ENCODE peak calls at places on chromosomes 3 and 15, in six cellular contexts. Z, G, M, D, A and X are unnamed samples. For H3K4me1, the result is how much of the 10 kb centered on the place peaks cover.

GRCh38 chr3:98918586-98918985 is 17.1 kb upstream of the DCBLD2 start:
- DNase-seq in Z (no peak), G (no peak), M (no peak), D (no peak), A (no peak), X (no peak)

GRCh38 chr3:72548992-72549391 is 299.3 kb downstream of the SHQ1 start:
- DNase-seq in Z (no peak), G (no peak), M (no peak), D (no peak), A (no peak), X (no peak)

GRCh38 chr3:28349397-28350000 is 875 bp upstream of the AZI2 start:
- DNase-seq in Z (no peak), G (no peak), M (no peak), D (no peak), A (no peak), X (no peak)

GRCh38 chr15:42087926-42088800 is 6.2 kb downstream of the PLA2G4D start:
- DNase-seq in Z (no peak), G (no peak), M (no peak), D (no peak), A (no peak), X (no peak)

GRCh38 chr15:55267401-55268053 is 22.1 kb downstream of the RAB27A start:
- DNase-seq in Z (peak), G (no peak), M (peak), D (no peak), A (no peak), X (no peak)

GRCh38 chr15:91342091-91342490 is 242.0 kb downstream of the SV2B start:
- DNase-seq in Z (no peak), G (no peak), M (no peak), D (no peak), A (no peak), X (no peak)

GRCh38 chr3:4986175-4986610 is 7.0 kb downstream of the BHLHE40 start:
- DNase-seq in Z (no peak), G (no peak), M (no peak), D (no peak), A (no peak), X (no peak)

GRCh38 chr15:57703387-57703786 is 3.1 kb upstream of the POLR2M start:
- DNase-seq in Z (no peak), G (no peak), M (peak), D (no peak), A (no peak), X (no peak)

GRCh38 chr3:12706504-12707253 is 42.8 kb upstream of the RAF1 start:
- DNase-seq in Z (peak), G (peak), M (peak), D (peak), A (no peak), X (peak)

GRCh38 chr3:52752045-52752660 is 18.6 kb downstream of the NEK4 start:
- DNase-seq in Z (no peak), G (no peak), M (no peak), D (no peak), A (no peak), X (no peak)

GRCh38 chr15:99006904-99007495 is 592 bp downstream of the PGPEP1L start:
- DNase-seq in Z (no peak), G (no peak), M (no peak), D (no peak), A (no peak), X (no peak)

GRCh38 chr15:51771773-51772172 is 20.4 kb downstream of the TMOD2 start:
- DNase-seq in Z (no peak), G (no peak), M (peak), D (no peak), A (no peak), X (no peak)

GRCh38 chr3:187919018-187919417 is 173.8 kb upstream of the BCL6 start:
- DNase-seq in Z (no peak), G (no peak), M (no peak), D (no peak), A (no peak), X (no peak)

GRCh38 chr15:74773731-74774252 is 8.1 kb upstream of the CSK start:
- DNase-seq in Z (no peak), G (no peak), M (no peak), D (no peak), A (no peak), X (peak)

GRCh38 chr3:161672478-161672877 is 175.9 kb downstream of the OTOL1 start:
- DNase-seq in Z (no peak), G (no peak), M (no peak), D (no peak), A (no peak), X (no peak)

GRCh38 chr3:124768812-124769211 is 38.6 kb downstream of the UMPS start:
- DNase-seq in Z (no peak), G (no peak), M (no peak), D (no peak), A (no peak), X (no peak)

GRCh38 chr3:170344971-170345370 is 12.5 kb upstream of the SKIL start:
- DNase-seq in Z (no peak), G (no peak), M (peak), D (no peak), A (no peak), X (no peak)

GRCh38 chr3:58260261-58260731 is 22.7 kb downstream of the ABHD6 start:
- DNase-seq in Z (no peak), G (peak), M (no peak), D (no peak), A (no peak), X (no peak)

GRCh38 chr3:13473020-13473419 is 7.1 kb upstream of the HDAC11 start:
- DNase-seq in Z (no peak), G (no peak), M (no peak), D (no peak), A (no peak), X (no peak)

GRCh38 chr15:75840659-75841058 is 2.6 kb upstream of the UBE2Q2 start:
- DNase-seq in Z (no peak), G (no peak), M (peak), D (peak), A (no peak), X (peak)

GRCh38 chr3:171168086-171168485 is 141.6 kb upstream of the SLC2A2 start:
- DNase-seq in Z (no peak), G (no peak), M (no peak), D (no peak), A (no peak), X (peak)

GRCh38 chr15:92821491-92822116 is 78.5 kb upstream of the CHD2 start:
- DNase-seq in Z (no peak), G (no peak), M (no peak), D (no peak), A (no peak), X (no peak)

GRCh38 chr3:61093364-61093763 is 157.9 kb downstream of the FHIT start:
- DNase-seq in Z (no peak), G (no peak), M (no peak), D (no peak), A (no peak), X (no peak)

GRCh38 chr15:75067123-75067854 is 43.9 kb downstream of the PPCDC start:
- DNase-seq in Z (no peak), G (peak), M (peak), D (no peak), A (no peak), X (no peak)

GRCh38 chr3:88150371-88150770 is 612 bp downstream of the C3orf38 start:
- DNase-seq in Z (no peak), G (no peak), M (peak), D (no peak), A (no peak), X (no peak)

GRCh38 chr3:32837789-32838188 is 20.0 kb downstream of the TRIM71 start:
- DNase-seq in Z (no peak), G (no peak), M (no peak), D (no peak), A (no peak), X (no peak)

GRCh38 chr3:64647825-64648224 is 40.0 kb downstream of the ADAMTS9 start:
- DNase-seq in Z (no peak), G (no peak), M (no peak), D (no peak), A (no peak), X (peak)

GRCh38 chr3:50154476-50154839 is 666 bp upstream of the SEMA3F start:
- DNase-seq in Z (no peak), G (no peak), M (peak), D (no peak), A (no peak), X (peak)

GRCh38 chr3:14448756-14449728 is 46.6 kb downstream of the SLC6A6 start:
- DNase-seq in Z (no peak), G (no peak), M (no peak), D (no peak), A (no peak), X (no peak)

GRCh38 chr3:140922634-140923033 is 19.0 kb upstream of the SLC25A36 start:
- DNase-seq in Z (no peak), G (no peak), M (peak), D (no peak), A (no peak), X (no peak)

GRCh38 chr3:196332168-196332567 is 6.0 kb downstream of the TM4SF19 start:
- DNase-seq in Z (no peak), G (no peak), M (no peak), D (no peak), A (no peak), X (no peak)

DNA sequence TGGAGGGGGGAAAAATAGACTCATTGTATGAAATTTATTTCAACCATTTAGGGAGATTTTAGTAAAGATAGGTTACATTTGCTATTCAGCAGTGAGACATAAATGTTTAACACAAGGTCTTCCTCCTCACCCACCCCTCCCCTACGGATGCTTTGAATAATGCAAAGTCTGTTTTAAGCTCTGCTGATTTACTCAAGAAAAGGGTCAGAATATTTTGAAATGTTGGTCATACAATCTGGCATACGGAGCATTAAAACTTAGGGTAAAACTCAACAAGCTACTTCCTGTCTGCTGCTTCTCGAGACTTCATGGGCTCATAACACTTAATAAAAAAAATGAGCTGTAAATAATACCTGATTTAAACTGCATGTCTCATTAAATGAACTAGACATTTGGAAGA is 156.3 kb downstream of the WNT5A start:
- DNase-seq in Z (no peak), G (peak), M (no peak), D (no peak), A (no peak), X (no peak)
- H3K4me1 ChIP-seq in Z (under half), G (under half), M (under half), D (under half), A (under half), X (under half)

DNA sequence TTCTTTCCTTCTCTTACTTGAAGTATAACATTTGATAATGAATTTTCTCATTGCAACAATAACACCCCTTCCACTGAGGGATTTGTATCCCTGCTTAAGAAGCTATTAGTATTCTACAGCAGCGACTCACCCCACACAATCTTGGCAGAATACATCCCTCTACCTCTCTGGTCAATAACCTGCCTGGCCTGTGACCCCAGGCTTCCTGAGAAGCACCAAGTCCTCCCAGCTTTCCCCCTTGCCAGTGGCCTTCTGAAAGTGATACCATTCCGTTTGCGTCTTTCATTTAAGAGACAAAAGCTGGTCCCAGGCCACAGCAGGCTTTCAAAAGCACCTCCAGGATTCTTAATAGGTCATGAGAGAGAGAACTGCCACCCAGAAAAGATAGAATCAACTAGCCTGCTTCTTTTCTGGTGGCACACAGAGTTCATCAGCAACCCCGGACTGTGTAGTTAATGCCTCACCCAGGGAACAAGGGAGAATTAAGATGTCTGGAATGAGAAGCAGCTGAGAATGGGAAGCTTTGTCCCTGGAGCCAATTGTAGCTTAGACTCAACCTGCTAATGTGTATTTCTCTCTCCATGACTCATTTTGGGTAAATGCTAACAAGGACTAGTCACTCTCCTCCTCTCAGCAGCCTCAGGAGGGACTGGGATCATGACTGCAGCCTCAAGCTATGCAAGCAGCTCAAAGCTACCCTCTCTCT is 101.0 kb upstream of the CPNE4 start:
- DNase-seq in Z (no peak), G (peak), M (peak), D (no peak), A (no peak), X (no peak)
- H3K4me3 ChIP-seq in Z (no peak), G (no peak), M (no peak), D (no peak), A (no peak), X (no peak)

GRCh38 chr15:90060797-90061196 is 41.5 kb downstream of the IDH2 start:
- DNase-seq in Z (no peak), G (no peak), M (no peak), D (no peak), A (no peak), X (no peak)
- H3K4me1 ChIP-seq in Z (half or more), G (under half), M (under half), D (under half), A (half or more), X (under half)

DNA sequence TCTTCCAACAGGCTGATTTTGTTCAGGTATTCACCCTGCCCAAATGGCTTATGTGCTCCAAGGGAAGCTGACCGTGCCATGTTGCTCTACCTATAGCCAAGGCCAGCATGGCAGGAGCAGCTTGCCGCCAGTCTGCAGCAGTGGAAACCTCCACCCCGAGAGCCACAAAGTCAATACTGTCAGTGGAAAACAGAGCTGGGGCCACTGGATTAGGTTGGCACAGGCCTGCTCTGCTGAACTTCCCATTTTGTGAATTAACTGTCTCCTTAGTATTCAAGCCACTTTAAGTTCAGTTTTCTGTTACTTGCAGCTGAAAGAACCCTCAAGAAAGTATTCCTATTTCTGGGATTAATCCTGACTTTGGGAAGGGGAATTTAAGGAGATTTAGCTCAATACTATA is 63.8 kb upstream of the XCR1 start:
- DNase-seq in Z (no peak), G (no peak), M (no peak), D (no peak), A (no peak), X (no peak)
- H3K4me3 ChIP-seq in Z (no peak), G (no peak), M (no peak), D (no peak), A (no peak), X (no peak)

DNA sequence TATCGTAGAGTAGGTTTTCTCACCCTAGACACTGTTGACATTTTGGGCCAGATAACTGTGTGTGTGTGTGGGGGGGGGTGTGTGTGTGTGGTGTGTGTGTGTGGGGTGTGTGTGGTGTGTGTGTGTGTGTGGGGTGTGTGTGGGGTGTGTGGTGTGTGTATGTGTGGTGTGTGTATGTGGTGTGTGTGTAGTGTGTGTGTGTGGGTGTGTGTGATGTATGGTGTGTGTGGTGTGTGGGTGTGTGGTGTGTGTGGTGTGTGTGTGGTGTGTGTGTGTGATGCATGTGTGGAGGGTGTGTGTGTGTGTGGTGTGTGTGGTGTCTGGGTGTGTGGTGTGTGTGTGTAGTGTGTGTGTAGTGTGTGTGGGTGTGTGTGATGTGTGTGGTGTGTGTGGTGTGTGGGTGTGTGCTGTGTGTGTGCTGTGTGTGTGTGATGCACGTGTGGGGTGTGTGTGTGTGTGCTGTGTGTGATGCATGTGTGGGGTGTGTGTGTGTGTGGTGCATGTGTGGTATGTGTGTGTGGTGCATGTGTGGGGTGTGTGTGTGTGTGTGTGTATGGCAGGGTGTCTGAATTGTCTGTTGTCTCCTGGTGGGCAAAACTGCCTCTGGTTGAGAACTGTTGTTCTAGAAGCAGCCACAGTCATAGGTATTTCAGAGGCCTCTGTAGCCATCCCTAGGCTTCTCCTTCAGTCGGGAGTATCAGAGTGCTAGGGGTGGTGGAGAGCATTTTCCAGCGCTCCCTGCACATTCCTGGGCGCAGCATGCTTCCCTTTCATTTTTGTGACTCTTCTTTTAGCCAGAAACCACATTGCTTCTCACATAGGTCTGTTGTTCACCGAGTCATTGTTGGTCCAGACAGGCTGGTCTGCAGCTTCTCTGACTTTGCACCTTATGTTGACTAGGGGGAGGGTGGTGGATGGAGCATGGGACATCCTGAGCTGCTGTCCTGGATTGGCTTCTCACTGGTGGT is 84.4 kb downstream of the THSD4 start:
- DNase-seq in Z (no peak), G (no peak), M (no peak), D (no peak), A (no peak), X (no peak)
- H3K4me1 ChIP-seq in Z (under half), G (under half), M (under half), D (under half), A (under half), X (under half)